ENCODE peak calls at places on chromosomes 7 and 10, in four cellular contexts. K, Y, B and Q are unnamed samples.

GRCh38 chr10:4527281-4527960 is 298.6 kb upstream of the AKR1E2 start:
- DNase-seq in K (peak), Y (no peak), B (no peak), Q (no peak)

GRCh38 chr10:61869772-61870520 is 31.6 kb upstream of the ARID5B start:
- DNase-seq in K (peak), Y (no peak), B (no peak), Q (peak)

GRCh38 chr10:5291501-5292195 is 73.1 kb upstream of the UCN3 start:
- DNase-seq in K (peak), Y (peak), B (no peak), Q (peak)

GRCh38 chr7:368651-369475 is 78.9 kb downstream of the FOXL3 start:
- DNase-seq in K (no peak), Y (no peak), B (no peak), Q (no peak)

GRCh38 chr10:360653-361052 is 225.4 kb downstream of the ZMYND11 start:
- DNase-seq in K (no peak), Y (no peak), B (no peak), Q (no peak)

GRCh38 chr10:75334720-75335119 is 66.8 kb downstream of the ZNF503 start:
- DNase-seq in K (no peak), Y (no peak), B (no peak), Q (no peak)

GRCh38 chr7:100578246-100579183 is 4.8 kb upstream of the SAP25 start:
- DNase-seq in K (no peak), Y (no peak), B (no peak), Q (no peak)

GRCh38 chr10:38094923-38095574 is 912 bp downstream of the ZNF37A start:
- DNase-seq in K (no peak), Y (no peak), B (no peak), Q (no peak)

GRCh38 chr10:125003901-125004467 is 62.1 kb downstream of the ZRANB1 start:
- DNase-seq in K (no peak), Y (no peak), B (no peak), Q (no peak)

GRCh38 chr10:21134645-21135395 is 237.7 kb upstream of the NEBL start:
- DNase-seq in K (no peak), Y (no peak), B (no peak), Q (no peak)

GRCh38 chr10:125035136-125035535 is 93.2 kb downstream of the ZRANB1 start:
- DNase-seq in K (peak), Y (no peak), B (no peak), Q (peak)

GRCh38 chr10:73956476-73957338 is 41.2 kb upstream of the VCL start:
- DNase-seq in K (peak), Y (peak), B (peak), Q (peak)

GRCh38 chr7:149476791-149477190 is 15.9 kb upstream of the ZNF777 start:
- DNase-seq in K (no peak), Y (no peak), B (no peak), Q (no peak)

GRCh38 chr10:60172363-60172990 is 217.2 kb downstream of the ANK3 start:
- DNase-seq in K (no peak), Y (no peak), B (no peak), Q (no peak)

GRCh38 chr7:106916689-106917088 is 51.6 kb downstream of the PIK3CG start:
- DNase-seq in K (peak), Y (no peak), B (no peak), Q (no peak)

GRCh38 chr10:72285972-72286521 is 12.3 kb downstream of the DDIT4 start:
- DNase-seq in K (no peak), Y (peak), B (no peak), Q (no peak)

GRCh38 chr7:44109991-44110390 is 5.8 kb downstream of the AEBP1 start:
- DNase-seq in K (no peak), Y (no peak), B (no peak), Q (no peak)

GRCh38 chr7:158325530-158326381 is 261.9 kb downstream of the PTPRN2 start:
- DNase-seq in K (no peak), Y (no peak), B (no peak), Q (no peak)

GRCh38 chr7:22791204-22792158 is 31.2 kb downstream of the TOMM7 start:
- DNase-seq in K (peak), Y (no peak), B (no peak), Q (no peak)

GRCh38 chr7:15832996-15833395 is 146.5 kb upstream of the MEOX2 start:
- DNase-seq in K (no peak), Y (no peak), B (no peak), Q (peak)

GRCh38 chr7:84196007-84196551 is 1.5 kb upstream of the SEMA3A start:
- DNase-seq in K (peak), Y (no peak), B (no peak), Q (no peak)

GRCh38 chr10:11782793-11783557 is 40.2 kb upstream of the PROSER2 start:
- DNase-seq in K (peak), Y (peak), B (peak), Q (peak)

GRCh38 chr10:88515235-88515634 is 67.9 kb downstream of the RNLS start:
- DNase-seq in K (peak), Y (no peak), B (no peak), Q (no peak)

GRCh38 chr7:29364661-29365060 is 170.1 kb downstream of the CHN2 start:
- DNase-seq in K (no peak), Y (no peak), B (no peak), Q (no peak)

GRCh38 chr10:5373891-5374611 is 9.3 kb downstream of the UCN3 start:
- DNase-seq in K (no peak), Y (no peak), B (no peak), Q (no peak)

GRCh38 chr7:150514748-150515222 is at the start of gene GIMAP7:
- DNase-seq in K (no peak), Y (no peak), B (peak), Q (peak)

GRCh38 chr7:102283477-102284189 is 3.0 kb upstream of the SH2B2 start:
- DNase-seq in K (no peak), Y (no peak), B (no peak), Q (no peak)

GRCh38 chr10:30985552-30985951 is 46.1 kb downstream of the ZNF438 start:
- DNase-seq in K (peak), Y (no peak), B (no peak), Q (peak)

DNA sequence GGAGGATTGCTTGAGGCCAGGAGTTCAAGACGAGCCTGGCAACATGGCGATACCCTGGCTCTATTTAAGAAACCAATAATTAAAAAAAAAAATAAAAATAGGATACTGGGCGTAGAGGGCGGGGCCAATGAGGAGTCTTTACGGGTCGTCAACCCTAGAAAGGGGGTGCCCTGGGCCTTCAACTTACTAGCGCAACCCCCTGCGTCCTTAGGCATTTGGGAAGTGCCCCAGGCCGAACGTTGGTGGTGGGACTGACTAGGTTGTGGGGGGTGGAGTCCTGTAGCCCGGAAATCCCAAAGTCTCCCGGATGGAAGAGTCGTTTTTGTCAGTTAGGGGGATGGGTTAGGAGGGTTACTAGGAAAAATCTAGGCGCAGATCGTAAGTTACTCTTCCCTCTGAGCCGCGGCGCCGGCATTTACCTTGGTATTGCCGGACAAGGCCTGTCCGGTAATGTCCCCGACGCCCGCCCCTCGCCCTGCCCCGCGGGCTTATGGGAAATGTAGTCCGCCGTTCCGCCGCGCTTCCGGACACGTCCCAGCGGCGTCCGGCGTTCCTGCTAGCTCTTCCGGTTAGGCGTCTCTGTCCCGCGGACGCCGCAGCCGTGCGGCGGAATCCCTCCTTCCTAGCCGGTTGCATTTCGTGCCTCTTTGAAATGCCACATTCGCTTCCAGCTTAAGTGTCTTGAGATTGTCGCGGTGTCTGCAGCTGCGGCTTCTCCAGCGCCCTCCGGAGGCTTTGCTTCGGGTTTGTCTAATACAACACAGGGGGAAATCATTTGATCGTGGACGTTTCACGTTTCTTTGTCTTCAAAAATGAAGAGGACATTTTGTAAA is 1.3 kb upstream of the ACBD5 start:
- DNase-seq in K (peak), Y (peak), B (peak), Q (peak)
- TF ChIP-seq POLR2A in K (peak), Y (peak), B (peak), Q (peak)

DNA sequence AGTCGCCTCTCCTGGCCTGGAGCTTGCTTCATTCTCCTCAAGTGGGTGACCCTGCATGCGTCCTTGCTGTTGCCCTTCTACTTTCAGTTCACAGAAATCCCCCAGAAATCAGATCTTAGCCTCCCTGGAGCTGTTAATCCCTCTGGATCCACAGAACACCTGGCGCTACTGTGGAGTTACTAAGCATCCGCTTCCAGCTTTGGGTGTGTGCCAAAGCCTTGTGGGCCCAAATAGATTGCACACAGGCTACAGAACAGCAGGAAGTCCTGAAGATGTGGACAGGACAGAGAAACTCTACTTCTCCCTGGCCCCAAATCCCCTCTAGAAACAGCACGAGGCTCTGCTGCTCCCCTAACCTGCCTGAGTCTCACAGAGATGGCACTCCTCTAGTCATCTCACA is 36.6 kb upstream of the PDLIM1 start:
- DNase-seq in K (peak), Y (peak), B (no peak), Q (no peak)
- TF ChIP-seq FOS in K (no peak), Y (no peak), B (no peak), Q (no peak)

GRCh38 chr7:153891990-153892389 is 160.2 kb upstream of the DPP6 start:
- DNase-seq in K (no peak), Y (no peak), B (no peak), Q (no peak)

GRCh38 chr7:153887756-153888591 is 164.2 kb upstream of the DPP6 start:
- DNase-seq in K (no peak), Y (no peak), B (no peak), Q (no peak)

GRCh38 chr7:153886121-153886505 is 166.1 kb upstream of the DPP6 start:
- DNase-seq in K (no peak), Y (no peak), B (no peak), Q (no peak)

DNA sequence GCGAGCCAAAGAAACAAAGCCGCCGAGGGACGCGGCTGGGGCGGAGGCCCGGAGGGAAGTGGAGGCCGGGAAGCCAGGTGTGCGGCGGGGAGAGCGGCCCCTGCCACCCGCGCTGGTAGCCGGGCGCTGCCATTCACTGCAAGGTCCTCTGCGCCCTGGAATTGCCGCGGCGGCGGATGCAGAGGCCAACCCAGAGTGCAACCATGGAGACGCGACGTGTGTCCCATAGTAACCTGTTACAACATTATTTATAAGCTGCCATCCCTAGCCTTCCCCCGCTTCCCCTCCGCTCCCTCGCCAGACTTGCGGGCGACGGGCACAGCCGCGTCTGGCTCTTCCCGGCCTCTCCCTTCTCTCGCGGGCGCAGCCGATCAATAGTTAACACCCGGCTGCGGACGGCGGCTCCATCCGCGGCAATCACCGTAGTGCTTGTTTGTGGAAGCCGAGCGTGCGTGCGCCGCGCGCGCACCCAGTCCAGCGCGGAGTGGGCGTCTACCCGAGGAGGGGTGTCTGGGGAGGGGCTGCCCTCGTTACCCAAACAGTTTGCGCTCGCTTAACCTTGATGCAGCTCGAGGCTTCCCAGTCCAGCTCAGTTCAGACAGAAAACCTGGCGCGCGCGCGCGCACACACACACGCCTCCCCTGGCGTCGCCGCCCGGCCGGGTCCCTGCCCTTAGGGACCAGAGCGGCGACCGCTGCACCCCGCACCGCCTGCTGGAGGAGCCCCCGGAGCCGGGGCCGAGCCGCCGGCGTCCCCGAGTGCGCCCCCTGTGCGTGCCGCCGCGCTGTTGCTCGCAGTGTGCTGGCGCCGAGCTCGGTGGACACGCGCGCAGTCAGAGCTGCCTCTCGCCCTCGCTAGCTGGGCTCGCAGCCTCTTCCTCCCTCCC is 165.4 kb upstream of the DPP6 start:
- DNase-seq in K (no peak), Y (no peak), B (no peak), Q (no peak)
- H3K4me3 ChIP-seq in K (no peak), Y (no peak), B (no peak), Q (no peak)

DNA sequence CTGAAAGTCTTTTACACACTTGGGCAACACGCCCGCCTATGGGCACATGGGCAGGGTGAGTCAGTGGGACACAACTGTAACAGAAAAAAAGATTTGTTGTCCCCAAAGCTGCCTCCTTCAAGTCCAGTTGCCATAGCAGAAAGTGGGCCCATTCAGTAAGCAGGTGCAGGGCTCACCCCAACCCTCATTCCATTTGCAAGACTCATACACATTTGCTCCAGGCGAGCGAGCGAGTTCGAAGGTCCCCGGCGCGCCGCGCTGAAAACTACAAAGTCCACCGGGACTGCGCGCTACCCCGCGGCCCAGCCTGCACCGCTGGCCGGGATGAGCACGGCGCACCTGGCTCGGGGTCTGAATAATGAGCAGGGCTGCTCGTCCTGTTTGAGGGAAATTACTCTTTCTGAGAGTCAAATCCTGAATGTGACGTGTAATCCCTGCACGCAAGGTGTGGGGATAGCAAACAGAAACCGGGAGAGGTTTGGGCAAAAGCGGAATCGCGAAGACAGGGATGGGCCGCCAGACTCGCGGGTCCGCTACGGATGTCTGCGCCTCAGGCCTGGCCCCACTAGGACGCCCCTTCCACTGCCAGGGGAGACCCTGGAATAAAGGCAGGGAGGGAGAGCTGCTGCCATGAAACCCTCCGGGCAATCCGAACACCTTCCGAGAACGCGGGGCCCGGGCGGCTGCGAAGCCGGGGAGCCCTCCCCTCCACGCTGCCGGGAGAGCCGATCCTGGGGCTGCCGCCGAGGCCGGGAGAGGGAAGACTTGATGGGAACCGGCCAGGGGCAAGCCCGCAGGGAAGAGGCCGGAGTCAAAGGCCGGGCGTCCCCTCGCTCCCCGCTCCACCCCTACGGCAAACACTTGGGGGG is 982 bp downstream of the COBL start:
- DNase-seq in K (no peak), Y (no peak), B (no peak), Q (no peak)
- TF ChIP-seq POLR2A in K (no peak), Y (no peak), B (no peak), Q (no peak)

DNA sequence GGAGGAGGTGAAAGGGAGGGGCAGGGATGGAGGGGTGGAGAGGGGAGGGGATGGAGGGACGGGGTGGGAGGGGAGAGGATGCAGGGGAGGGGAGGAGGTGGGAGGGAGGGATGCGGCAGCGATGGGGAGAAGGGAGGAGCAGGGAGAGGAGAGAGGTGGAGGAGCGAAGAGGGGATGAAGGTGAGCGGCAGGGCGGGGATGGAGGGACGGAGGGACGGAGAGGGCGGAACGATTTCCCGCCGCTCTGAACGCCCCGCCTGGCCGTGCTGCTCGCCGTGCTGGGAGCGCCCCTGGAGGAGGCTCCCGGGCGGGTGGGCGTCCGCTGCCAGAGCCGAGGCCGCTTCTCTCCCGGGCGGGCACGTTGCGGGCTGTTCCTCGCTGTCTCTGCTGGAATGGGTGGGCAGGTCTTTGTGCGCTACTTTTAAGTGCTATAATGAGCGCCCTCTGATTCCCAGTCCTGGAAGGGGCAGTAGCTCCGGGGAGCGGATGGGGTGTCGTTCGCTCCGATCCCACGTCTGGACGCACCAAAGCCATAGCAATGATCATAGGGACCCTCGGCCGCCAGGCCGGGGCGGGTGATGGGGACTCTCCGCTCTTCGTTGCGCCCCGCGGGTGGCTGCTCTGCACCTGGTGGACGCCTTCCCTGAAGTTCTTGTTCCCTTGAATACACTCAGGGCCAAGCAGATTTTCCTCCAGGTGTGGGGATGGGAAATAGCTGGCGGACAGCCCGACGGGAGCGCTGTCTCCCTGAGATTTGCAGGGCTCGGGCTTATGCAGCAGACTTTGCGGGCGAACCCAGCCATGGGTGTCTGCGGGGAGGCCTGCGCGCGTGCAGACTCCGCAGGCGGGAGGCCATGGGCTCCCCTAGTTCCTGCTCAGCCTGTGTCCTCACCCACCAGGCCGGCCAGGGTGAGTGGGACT is 81.1 kb upstream of the CPXM2 start:
- DNase-seq in K (no peak), Y (no peak), B (no peak), Q (no peak)
- TF ChIP-seq FOS in K (no peak), Y (no peak), B (no peak), Q (no peak)

DNA sequence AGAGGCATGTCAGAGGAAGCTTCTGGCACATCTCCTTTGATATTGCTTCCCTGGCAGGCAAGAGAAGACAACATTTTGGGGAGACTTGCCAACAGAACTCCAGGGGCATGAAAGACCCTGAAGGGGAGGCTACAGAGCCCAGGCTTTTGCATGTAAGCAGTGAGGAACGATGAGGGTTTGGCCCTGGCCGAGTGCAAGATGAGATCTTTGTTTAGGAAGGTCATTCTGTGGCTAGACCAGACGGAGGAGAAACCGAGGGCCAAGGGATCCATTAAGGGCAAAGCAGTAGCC is 3.8 kb downstream of the SVIL start:
- DNase-seq in K (no peak), Y (no peak), B (no peak), Q (no peak)
- H3K4me3 ChIP-seq in K (no peak), Y (no peak), B (no peak), Q (no peak)

GRCh38 chr10:28676968-28677888 is at the start of gene BAMBI:
- DNase-seq in K (peak), Y (peak), B (no peak), Q (peak)
- TF ChIP-seq POLR2A in K (peak), Y (peak), B (peak), Q (peak)